ENCODE peak calls at places on chromosomes 12 and 14, in five cellular contexts. E is CD8-positive, alpha-beta T cell; Z is upper lobe of left lung; D is heart left ventricle; U is Peyer's patch. T is an unnamed sample.
A peak's percentile ranks its signal among the peaks of the same experiment; 100 is the strongest.

GRCh38 chr12:47280543-47281330 is 201.0 kb upstream of the AMIGO2 start:
- DNase-seq in D (no peak), U (no peak), E (no peak), Z (no peak), T (no peak)

GRCh38 chr12:115174928-115175327 is 491.0 kb upstream of the TBX3 start:
- DNase-seq in D (no peak), U (no peak), E (no peak), Z (no peak), T (no peak)

GRCh38 chr12:122099856-122100255 is 21.3 kb downstream of the MLXIP start:
- DNase-seq in D (no peak), E (no peak), Z (no peak), U (peak; percentile 9), T (no peak)

GRCh38 chr14:102758087-102758486 is 19.2 kb upstream of the TRAF3 start:
- DNase-seq in D (no peak), U (no peak), E (no peak), Z (no peak), T (no peak)

GRCh38 chr14:94354638-94355185 is 31.6 kb upstream of the SERPINA6 start:
- DNase-seq in U (no peak), D (no peak), E (no peak), Z (no peak), T (no peak)

GRCh38 chr12:50625029-50625875 is 120.5 kb downstream of the DIP2B start:
- DNase-seq in U (no peak), Z (no peak), E (no peak), D (no peak), T (peak; percentile 48)

GRCh38 chr12:75890660-75891059 is 140.9 kb downstream of the PHLDA1 start:
- DNase-seq in D (no peak), U (no peak), E (no peak), Z (no peak), T (no peak)

GRCh38 chr12:6553051-6553868 is 2.6 kb downstream of the IFFO1 start:
- DNase-seq in D (peak; percentile 68), U (no peak), E (no peak), Z (no peak), T (no peak)

GRCh38 chr12:5318874-5319273 is 113.0 kb upstream of the NTF3 start:
- DNase-seq in Z (no peak), D (no peak), E (no peak), U (no peak), T (peak; percentile 86)

GRCh38 chr14:56855891-56856461 is 45.7 kb upstream of the OTX2 start:
- DNase-seq in U (peak; percentile 51), D (no peak), Z (no peak), E (no peak), T (peak; percentile 67)

GRCh38 chr12:89932950-89933349 is 224.3 kb upstream of the ATP2B1 start:
- DNase-seq in Z (no peak), U (no peak), E (no peak), D (no peak), T (no peak)

GRCh38 chr12:75579552-75579951 is 68.1 kb upstream of the KRR1 start:
- DNase-seq in U (no peak), Z (no peak), E (no peak), D (no peak), T (no peak)

GRCh38 chr14:67728258-67728657 is 26.6 kb downstream of the RDH12 start:
- DNase-seq in E (no peak), U (no peak), Z (no peak), D (no peak), T (no peak)

GRCh38 chr14:62117010-62117717 is 354.9 kb downstream of the SNAPC1 start:
- DNase-seq in E (peak; percentile 55), Z (peak; percentile 90), D (peak; percentile 29), U (peak; percentile 55), T (peak; percentile 38)

GRCh38 chr12:50201987-50202521 is 34.9 kb upstream of the CERS5 start:
- DNase-seq in E (no peak), U (no peak), Z (no peak), D (no peak), T (peak; percentile 57)

DNA sequence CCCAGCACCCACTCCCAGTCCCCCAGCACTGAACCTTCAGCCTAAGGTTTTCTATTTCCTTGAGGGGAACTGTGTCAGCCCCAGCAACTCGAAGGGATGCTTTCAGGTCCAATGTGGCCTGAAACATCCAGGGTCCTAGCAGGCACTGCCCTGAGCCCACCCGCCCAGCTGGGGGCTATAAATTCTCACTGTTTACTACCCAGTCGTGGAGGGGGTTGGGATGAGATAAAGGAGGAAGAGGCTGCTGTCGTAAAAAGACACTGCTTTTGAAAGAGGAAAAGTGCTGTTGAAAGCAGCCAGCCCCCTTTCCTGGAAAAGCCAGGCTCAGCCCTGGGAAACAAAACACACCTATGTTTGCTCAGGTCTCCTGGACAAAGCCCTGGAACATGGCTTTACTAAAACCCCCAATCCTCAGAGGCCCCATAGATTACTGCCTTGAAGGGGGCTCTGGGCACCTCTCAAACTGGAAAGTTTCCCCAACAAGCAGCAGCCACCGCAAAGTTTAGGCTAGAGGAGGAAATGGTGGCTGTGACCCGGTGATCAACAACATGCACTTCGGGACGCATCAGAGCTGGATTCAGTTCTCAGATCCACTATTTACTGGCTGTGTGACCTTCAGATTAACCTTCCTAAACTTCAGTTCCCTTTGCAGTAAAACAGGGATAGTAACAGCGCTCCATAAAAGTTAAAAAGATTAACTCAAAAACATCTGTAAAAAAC is 51.0 kb downstream of the ACTN1 start:
- DNase-seq in D (no peak), Z (no peak), E (no peak), U (no peak), T (no peak)
- H3K4me3 ChIP-seq in D (no peak overlapping the region), Z (no peak overlapping the region), E (peak overlapping the region; percentile 25), U (no peak overlapping the region), T (no peak overlapping the region)

GRCh38 chr14:54594531-54594930 is 27.6 kb downstream of the SAMD4A start:
- DNase-seq in Z (no peak), E (no peak), U (no peak), D (no peak), T (no peak)
- H3K4me1 ChIP-seq in Z (no peaks in the 10 kb centered on the region), E (no peaks in the 10 kb centered on the region), U (no peaks in the 10 kb centered on the region), D (peaks cover 23% of the 10 kb centered on the region), T (no peaks in the 10 kb centered on the region)

GRCh38 chr12:18296201-18296908 is 35.0 kb downstream of the PIK3C2G start:
- DNase-seq in E (no peak), Z (no peak), D (no peak), U (no peak), T (peak; percentile 15)
- H3K4me3 ChIP-seq in E (no peak overlapping the region), Z (no peak overlapping the region), D (no peak overlapping the region), U (peak overlapping the region; percentile 23), T (peak overlapping the region; percentile 38)

DNA sequence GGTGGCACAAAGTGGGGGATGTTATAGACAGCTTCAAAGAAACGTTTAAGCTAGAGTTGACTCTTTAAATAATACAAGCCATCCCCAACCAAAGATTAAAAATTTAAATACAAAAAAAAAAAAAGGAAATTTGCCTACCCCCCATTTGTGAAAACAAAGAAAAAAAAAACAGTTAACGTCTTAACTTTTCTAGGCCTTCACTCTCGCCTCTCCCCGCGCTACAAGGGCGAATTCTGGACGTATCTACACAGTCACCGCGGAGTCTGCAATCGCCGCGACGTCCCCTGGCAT is 528 bp upstream of the NUDT4 start:
- DNase-seq in D (no peak), U (no peak), E (no peak), Z (no peak), T (no peak)
- H3K4me1 ChIP-seq in D (peaks cover 64% of the 10 kb centered on the region), U (no peaks in the 10 kb centered on the region), E (peaks cover 23% of the 10 kb centered on the region), Z (peaks cover 41% of the 10 kb centered on the region), T (peaks cover 4% of the 10 kb centered on the region)

GRCh38 chr12:31966558-31967205 is 7.5 kb downstream of the RESF1 start:
- DNase-seq in D (no peak), E (no peak), U (no peak), Z (no peak), T (no peak)
- H3K4me3 ChIP-seq in D (no peak overlapping the region), E (peak overlapping the region; percentile 40), U (peak overlapping the region; percentile 23), Z (no peak overlapping the region), T (no peak overlapping the region)

DNA sequence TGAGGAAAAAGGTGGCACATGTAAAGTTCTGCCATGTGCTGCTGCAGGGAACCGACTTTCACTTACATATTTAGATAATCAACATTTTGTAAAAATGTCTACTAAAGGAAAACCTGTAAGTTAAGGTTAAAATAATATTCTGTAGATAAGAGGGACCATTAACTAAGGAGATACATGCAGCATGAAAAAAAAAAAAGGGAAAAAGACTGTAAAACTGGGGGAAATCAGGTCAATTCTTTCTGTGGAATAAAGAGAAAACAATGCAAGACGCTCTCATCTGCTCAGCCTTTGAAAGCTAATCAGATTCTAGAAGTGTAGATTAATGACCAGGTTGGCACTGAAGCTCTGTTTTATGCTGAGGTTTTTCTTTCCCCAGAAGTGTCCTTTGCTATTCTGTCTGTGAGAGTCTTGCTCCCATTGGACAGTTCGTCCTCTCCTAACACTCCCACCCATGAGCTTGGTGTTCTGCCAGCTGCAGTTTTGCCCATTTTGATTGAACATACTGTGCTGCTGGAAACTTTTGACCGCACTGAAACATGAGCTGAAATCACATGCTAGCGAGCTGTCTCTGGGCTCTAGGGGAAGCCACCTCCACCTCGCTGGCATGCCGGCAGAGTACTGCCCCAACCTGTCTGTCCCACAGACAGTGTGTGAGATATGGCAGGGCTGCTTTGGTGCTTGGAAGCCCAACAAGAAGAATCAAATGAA is 39.7 kb downstream of the PPTC7 start:
- DNase-seq in U (peak; percentile 59), D (peak; percentile 84), Z (no peak), E (no peak), T (peak; percentile 69)
- H3K4me1 ChIP-seq in U (no peaks in the 10 kb centered on the region), D (peaks cover 57% of the 10 kb centered on the region), Z (peaks cover 53% of the 10 kb centered on the region), E (no peaks in the 10 kb centered on the region), T (no peaks in the 10 kb centered on the region)

DNA sequence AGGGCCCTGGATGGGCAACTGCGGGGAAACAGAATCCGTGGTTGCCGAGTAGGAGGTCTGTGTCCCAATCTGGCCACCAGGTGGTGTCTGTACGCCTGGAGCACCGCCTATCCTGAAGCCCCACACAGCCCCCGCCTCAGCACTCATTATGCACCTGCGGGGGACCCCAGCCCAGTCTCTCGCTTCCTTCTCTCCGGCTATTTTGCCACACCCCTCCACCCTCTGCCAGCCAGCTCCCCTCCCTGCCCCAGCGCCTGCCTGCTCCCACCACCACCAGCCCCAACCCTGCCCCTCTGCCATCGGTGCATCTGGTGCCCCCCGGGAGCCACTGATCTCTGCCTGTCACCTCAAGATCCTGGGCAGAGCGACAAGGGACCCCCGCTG is 2.2 kb upstream of the NXPH4 start:
- DNase-seq in U (peak; percentile 70), D (peak; percentile 66), E (peak; percentile 67), Z (peak; percentile 73), T (peak; percentile 56)
- H3K4me3 ChIP-seq in U (no peak overlapping the region), D (no peak overlapping the region), E (no peak overlapping the region), Z (no peak overlapping the region), T (no peak overlapping the region)

DNA sequence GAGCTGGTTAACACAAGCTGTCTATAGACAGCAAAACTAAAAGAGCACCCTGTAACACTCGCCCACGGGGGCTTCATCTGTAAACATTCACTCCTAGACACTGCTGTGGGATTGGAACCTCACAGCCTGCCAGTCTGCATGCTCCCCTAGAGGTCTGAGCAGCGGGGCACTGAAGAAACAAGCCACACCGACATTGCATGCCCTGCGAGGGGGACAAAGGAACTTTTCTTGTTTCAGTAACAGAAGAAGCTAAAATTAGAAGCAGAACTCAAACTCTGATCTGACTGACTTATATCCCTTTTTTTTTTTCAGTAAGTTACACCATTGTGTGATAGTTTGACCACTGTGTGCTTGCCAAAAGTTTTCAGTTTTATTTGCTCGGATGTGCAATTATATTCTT is 100.3 kb downstream of the EPS8 start:
- DNase-seq in U (no peak), D (no peak), E (no peak), Z (no peak), T (no peak)
- H3K4me1 ChIP-seq in U (peaks cover 6% of the 10 kb centered on the region), D (peaks cover 66% of the 10 kb centered on the region), E (no peaks in the 10 kb centered on the region), Z (peaks cover 22% of the 10 kb centered on the region), T (peaks cover 5% of the 10 kb centered on the region)

GRCh38 chr12:48969847-48970701 is 1.5 kb downstream of the WNT10B start:
- DNase-seq in Z (peak; percentile 88), E (peak; percentile 25), U (no peak), D (no peak), T (no peak)
- H3K4me3 ChIP-seq in Z (no peak overlapping the region), E (peak overlapping the region; percentile 21), U (peak overlapping the region; percentile 22), D (no peak overlapping the region), T (no peak overlapping the region)

GRCh38 chr14:92549096-92549852 is 35.7 kb downstream of the RIN3 start:
- DNase-seq in E (no peak), D (peak; percentile 73), Z (no peak), U (peak; percentile 47), T (no peak)
- H3K4me1 ChIP-seq in E (peaks cover 45% of the 10 kb centered on the region), D (peaks cover 57% of the 10 kb centered on the region), Z (peaks cover 48% of the 10 kb centered on the region), U (no peaks in the 10 kb centered on the region), T (no peaks in the 10 kb centered on the region)

T was measured in small intestine.